ENCODE peak calls at places on chromosomes 6 and 20, in five cellular contexts. F is astrocyte of the spinal cord, E is activated T-cell treated with anti-CD3 and anti-CD28 coated beads for 1 hour, B is NCI-H510A, S is NCI-H2081. K is an unnamed sample.

GRCh38 chr20:4815618-4816017 is 93.9 kb downstream of the PRND start:
- DNase-seq in F (no peak), E (no peak), B (no peak), S (no peak), K (no peak)

GRCh38 chr20:50339196-50339901 is 148.7 kb downstream of the CEBPB start:
- DNase-seq in F (peak; percentile 45), E (no peak), B (no peak), S (no peak), K (no peak)

GRCh38 chr6:139868576-139868975 is 494.1 kb upstream of the CITED2 start:
- DNase-seq in F (no peak), E (no peak), B (no peak), S (no peak), K (no peak)

GRCh38 chr6:30041821-30042220 is 19.2 kb upstream of the POLR1H start:
- DNase-seq in F (no peak), E (no peak), B (no peak), S (no peak), K (no peak)

GRCh38 chr20:17667445-17667844 is 14.6 kb downstream of the RRBP1 start:
- DNase-seq in F (no peak), E (no peak), B (no peak), S (no peak), K (no peak)

GRCh38 chr20:25276533-25277050 is 28.7 kb downstream of the PYGB start:
- DNase-seq in F (no peak), E (no peak), B (no peak), S (no peak), K (no peak)

GRCh38 chr6:143775326-143775725 is 67.8 kb upstream of the LTV1 start:
- DNase-seq in F (no peak), E (no peak), B (no peak), S (no peak), K (no peak)

GRCh38 chr6:26195924-26196845 is 109.0 kb downstream of the HFE start:
- DNase-seq in F (peak; percentile 25), E (no peak), B (no peak), S (no peak), K (no peak)

GRCh38 chr20:64207641-64208590 is 43.7 kb downstream of the MYT1 start:
- DNase-seq in F (no peak), E (no peak), B (no peak), S (no peak), K (no peak)

K was measured in DMS79.